ENCODE peak calls at places on chromosome 7, in seven cellular contexts. M, U, Q, B, N, W and H are unnamed samples.

GRCh38 chr7:50774299-50774698 is 8.4 kb downstream of the GRB10 start:
- DNase-seq in N (no peak), M (no peak), B (no peak), U (no peak), W (no peak), Q (no peak), H (no peak)

GRCh38 chr7:112930787-112931186 is 140.6 kb upstream of the TMEM168 start:
- DNase-seq in B (no peak), W (no peak), N (peak; percentile 28), Q (no peak), M (no peak), U (no peak), H (no peak)

GRCh38 chr7:37369904-37370303 is 78.8 kb downstream of the ELMO1 start:
- DNase-seq in W (no peak), Q (no peak), U (no peak), M (no peak), B (no peak), N (no peak), H (no peak)

GRCh38 chr7:28239823-28240204 is 59.2 kb upstream of the JAZF1 start:
- DNase-seq in U (peak; percentile 11), W (no peak), Q (no peak), M (no peak), N (no peak), B (no peak), H (no peak)

GRCh38 chr7:28551311-28551710 is 139.0 kb downstream of the CREB5 start:
- DNase-seq in N (no peak), U (no peak), B (no peak), W (no peak), M (no peak), Q (no peak), H (no peak)

GRCh38 chr7:28623105-28623730 is 210.9 kb downstream of the CREB5 start:
- DNase-seq in U (no peak), B (no peak), Q (no peak), M (peak; percentile 29), W (no peak), N (no peak), H (no peak)

GRCh38 chr7:6623589-6624245 is 8.3 kb downstream of the ZNF853 start:
- DNase-seq in U (no peak), N (no peak), M (no peak), B (no peak), W (no peak), Q (no peak), H (no peak)

GRCh38 chr7:44153948-44154335 is 12.8 kb upstream of the MYL7 start:
- DNase-seq in W (no peak), U (no peak), N (no peak), B (no peak), M (no peak), Q (no peak), H (no peak)

GRCh38 chr7:133196872-133197612 is 55.8 kb upstream of the EXOC4 start:
- DNase-seq in W (no peak), Q (no peak), B (no peak), M (no peak), U (no peak), N (no peak), H (no peak)

GRCh38 chr7:123282181-123282580 is 82.4 kb upstream of the SLC13A1 start:
- DNase-seq in U (no peak), W (no peak), N (no peak), B (no peak), M (no peak), Q (no peak), H (no peak)

GRCh38 chr7:137269240-137269639 is 74.3 kb downstream of the PTN start:
- DNase-seq in U (no peak), W (no peak), N (no peak), M (no peak), Q (no peak), B (no peak), H (no peak)

GRCh38 chr7:134311807-134312206 is 4.9 kb downstream of the SLC35B4 start:
- DNase-seq in W (no peak), B (no peak), M (no peak), U (no peak), Q (no peak), N (no peak), H (no peak)

GRCh38 chr7:36686499-36686898 is 37.8 kb downstream of the AOAH start:
- DNase-seq in W (peak; percentile 68), M (peak; percentile 34), N (no peak), Q (no peak), U (no peak), B (no peak), H (no peak)

GRCh38 chr7:140289804-140290203 is 108.5 kb downstream of the SLC37A3 start:
- DNase-seq in U (no peak), W (no peak), B (no peak), N (no peak), M (no peak), Q (no peak), H (no peak)

GRCh38 chr7:142712617-142712957 is 36.7 kb upstream of the PRSS1 start:
- DNase-seq in U (no peak), M (no peak), W (no peak), B (no peak), N (no peak), Q (no peak), H (no peak)

GRCh38 chr7:904847-905246 is 28.5 kb downstream of the GET4 start:
- DNase-seq in N (no peak), W (no peak), Q (no peak), B (no peak), U (no peak), M (peak; percentile 75), H (no peak)

GRCh38 chr7:106566672-106567071 is 94.3 kb downstream of the CCDC71L start:
- DNase-seq in U (no peak), M (no peak), Q (no peak), N (no peak), W (no peak), B (no peak), H (no peak)

GRCh38 chr7:47540387-47541093 is 41.4 kb downstream of the TNS3 start:
- DNase-seq in M (no peak), Q (no peak), W (no peak), U (no peak), N (no peak), B (no peak), H (no peak)

GRCh38 chr7:47392241-47392759 is 189.6 kb downstream of the TNS3 start:
- DNase-seq in U (no peak), W (no peak), N (peak; percentile 49), Q (no peak), M (no peak), B (no peak), H (no peak)

GRCh38 chr7:18768256-18768655 is 272.7 kb downstream of the HDAC9 start:
- DNase-seq in W (no peak), U (no peak), B (no peak), Q (no peak), M (peak; percentile 43), N (no peak), H (no peak)

GRCh38 chr7:151249034-151249731 is 689 bp upstream of the SMARCD3 start:
- DNase-seq in N (peak; percentile 79), U (peak; percentile 46), B (peak; percentile 12), Q (no peak), W (peak; percentile 35), M (peak; percentile 57), H (no peak)

GRCh38 chr7:18780266-18780665 is 284.7 kb downstream of the HDAC9 start:
- DNase-seq in Q (no peak), B (no peak), W (no peak), U (no peak), N (no peak), M (no peak), H (no peak)

GRCh38 chr7:132255084-132255483 is 321.2 kb downstream of the PLXNA4 start:
- DNase-seq in U (no peak), Q (no peak), B (no peak), M (no peak), N (no peak), W (no peak), H (no peak)

GRCh38 chr7:150356265-150356897 is 12.2 kb upstream of the REPIN1 start:
- DNase-seq in Q (no peak), M (peak; percentile 35), N (no peak), W (peak; percentile 22), U (no peak), B (peak; percentile 45), H (no peak)

GRCh38 chr7:21960922-21961321 is 15.2 kb upstream of the CDCA7L start:
- DNase-seq in B (no peak), U (no peak), Q (no peak), N (no peak), M (peak; percentile 84), W (no peak), H (no peak)

GRCh38 chr7:108222236-108222892 is 92.2 kb upstream of the LAMB4 start:
- DNase-seq in N (no peak), W (no peak), B (no peak), U (no peak), M (peak; percentile 66), Q (no peak), H (no peak)

GRCh38 chr7:93374345-93374940 is 142.3 kb downstream of the VPS50 start:
- DNase-seq in M (peak; percentile 38), N (no peak), U (no peak), Q (no peak), W (no peak), B (peak; percentile 57), H (peak; percentile 18)

GRCh38 chr7:40923631-40924030 is 779.3 kb downstream of the INHBA start:
- DNase-seq in Q (no peak), W (no peak), M (peak; percentile 21), N (no peak), U (no peak), B (no peak), H (no peak)

GRCh38 chr7:41313171-41313570 is 389.7 kb downstream of the INHBA start:
- DNase-seq in Q (no peak), W (no peak), B (no peak), M (no peak), N (no peak), U (no peak), H (no peak)

GRCh38 chr7:71900556-71900955 is 511.6 kb downstream of the CALN1 start:
- DNase-seq in B (no peak), U (no peak), M (no peak), W (no peak), N (no peak), Q (no peak), H (no peak)

GRCh38 chr7:136919820-136920219 is 51.4 kb downstream of the CHRM2 start:
- DNase-seq in N (no peak), B (no peak), Q (no peak), U (no peak), W (no peak), M (no peak), H (no peak)

GRCh38 chr7:519429-519973 is at the start of gene PDGFA:
- DNase-seq in U (no peak), M (peak; percentile 57), W (peak; percentile 15), N (peak; percentile 62), Q (no peak), B (peak; percentile 52), H (no peak)

GRCh38 chr7:43636093-43636492 is 53.2 kb downstream of the STK17A start:
- DNase-seq in Q (no peak), M (peak; percentile 76), W (no peak), N (no peak), U (no peak), B (peak; percentile 11), H (no peak)

GRCh38 chr7:110721395-110721794 is 369.5 kb upstream of the LRRN3 start:
- DNase-seq in B (no peak), U (no peak), Q (no peak), M (no peak), N (no peak), W (no peak), H (no peak)

GRCh38 chr7:124603066-124603465 is 162.5 kb downstream of the GPR37 start:
- DNase-seq in B (no peak), N (no peak), W (no peak), M (peak; percentile 75), Q (no peak), U (no peak), H (no peak)

GRCh38 chr7:28088032-28088431 is 92.6 kb downstream of the JAZF1 start:
- DNase-seq in M (no peak), U (no peak), W (no peak), N (no peak), B (no peak), Q (no peak), H (no peak)

GRCh38 chr7:17745588-17745987 is 194.7 kb downstream of the SNX13 start:
- DNase-seq in N (no peak), Q (no peak), U (no peak), B (no peak), M (no peak), W (no peak), H (no peak)